ENCODE peak calls at places on chromosomes 13 and 19, in ten cellular contexts. One of them, this sample, is unnamed.

GRCh38 chr13:58869566-58869965 is 1238.0 kb downstream of the PCDH17 start:
- DNase-seq in dorsolateral prefrontal cortex: no peak
- DNase-seq in left ventricle myocardium inferior: no peak
- DNase-seq in tibial nerve: no peak
- DNase-seq in choroid plexus epithelial cell: no peak
- DNase-seq in AG10803: no peak
- DNase-seq in Caco-2: peak; percentile 26
- DNase-seq in cardiac fibroblast: no peak
- DNase-seq in upper lobe of right lung: no peak
- DNase-seq in K562: no peak
- DNase-seq in this sample: no peak

GRCh38 chr19:45250832-45251451 is at the start of gene MARK4:
- DNase-seq in Caco-2: peak; percentile 63
- DNase-seq in choroid plexus epithelial cell: peak; percentile 46
- DNase-seq in K562: peak; percentile 74
- DNase-seq in cardiac fibroblast: peak; percentile 71
- DNase-seq in tibial nerve: no peak
- DNase-seq in dorsolateral prefrontal cortex: peak; percentile 49
- DNase-seq in left ventricle myocardium inferior: peak; percentile 52
- DNase-seq in upper lobe of right lung: peak; percentile 78
- DNase-seq in AG10803: peak; percentile 46
- DNase-seq in this sample: no peak

GRCh38 chr13:95800455-95800854 is 123.5 kb downstream of the DNAJC3 start:
- DNase-seq in AG10803: no peak
- DNase-seq in cardiac fibroblast: no peak
- DNase-seq in choroid plexus epithelial cell: no peak
- DNase-seq in Caco-2: no peak
- DNase-seq in upper lobe of right lung: no peak
- DNase-seq in left ventricle myocardium inferior: no peak
- DNase-seq in tibial nerve: no peak
- DNase-seq in dorsolateral prefrontal cortex: no peak
- DNase-seq in K562: no peak
- DNase-seq in this sample: no peak

GRCh38 chr13:41059466-41059865 is 1.8 kb upstream of the WBP4 start:
- DNase-seq in choroid plexus epithelial cell: peak; percentile 31
- DNase-seq in cardiac fibroblast: peak; percentile 10
- DNase-seq in AG10803: peak; percentile 20
- DNase-seq in tibial nerve: no peak
- DNase-seq in left ventricle myocardium inferior: no peak
- DNase-seq in dorsolateral prefrontal cortex: no peak
- DNase-seq in K562: no peak
- DNase-seq in Caco-2: no peak
- DNase-seq in upper lobe of right lung: no peak
- DNase-seq in this sample: no peak

GRCh38 chr13:66402071-66402470 is 828.1 kb downstream of the PCDH9 start:
- DNase-seq in dorsolateral prefrontal cortex: no peak
- DNase-seq in Caco-2: no peak
- DNase-seq in AG10803: no peak
- DNase-seq in tibial nerve: no peak
- DNase-seq in choroid plexus epithelial cell: peak; percentile 55
- DNase-seq in K562: no peak
- DNase-seq in left ventricle myocardium inferior: no peak
- DNase-seq in cardiac fibroblast: peak; percentile 4
- DNase-seq in upper lobe of right lung: no peak
- DNase-seq in this sample: no peak

GRCh38 chr13:26025196-26025595 is 26.6 kb downstream of the SHISA2 start:
- DNase-seq in Caco-2: no peak
- DNase-seq in dorsolateral prefrontal cortex: no peak
- DNase-seq in upper lobe of right lung: no peak
- DNase-seq in left ventricle myocardium inferior: no peak
- DNase-seq in AG10803: no peak
- DNase-seq in choroid plexus epithelial cell: no peak
- DNase-seq in K562: no peak
- DNase-seq in tibial nerve: no peak
- DNase-seq in cardiac fibroblast: no peak
- DNase-seq in this sample: no peak

GRCh38 chr19:50290775-50291174 is 38.4 kb downstream of the KCNC3 start:
- DNase-seq in AG10803: no peak
- DNase-seq in upper lobe of right lung: peak; percentile 35
- DNase-seq in cardiac fibroblast: no peak
- DNase-seq in Caco-2: no peak
- DNase-seq in tibial nerve: no peak
- DNase-seq in choroid plexus epithelial cell: no peak
- DNase-seq in dorsolateral prefrontal cortex: no peak
- DNase-seq in left ventricle myocardium inferior: no peak
- DNase-seq in K562: no peak
- DNase-seq in this sample: no peak

GRCh38 chr13:47256618-47257017 is 359.8 kb upstream of the HTR2A start:
- DNase-seq in K562: no peak
- DNase-seq in cardiac fibroblast: peak; percentile 75
- DNase-seq in tibial nerve: no peak
- DNase-seq in dorsolateral prefrontal cortex: no peak
- DNase-seq in upper lobe of right lung: no peak
- DNase-seq in left ventricle myocardium inferior: no peak
- DNase-seq in Caco-2: no peak
- DNase-seq in AG10803: peak; percentile 85
- DNase-seq in choroid plexus epithelial cell: peak; percentile 23
- DNase-seq in this sample: peak; percentile 42

GRCh38 chr13:29507356-29507755 is 88.1 kb downstream of the SLC7A1 start:
- DNase-seq in tibial nerve: no peak
- DNase-seq in cardiac fibroblast: no peak
- DNase-seq in K562: no peak
- DNase-seq in AG10803: peak; percentile 53
- DNase-seq in Caco-2: no peak
- DNase-seq in choroid plexus epithelial cell: no peak
- DNase-seq in left ventricle myocardium inferior: no peak
- DNase-seq in dorsolateral prefrontal cortex: peak; percentile 45
- DNase-seq in upper lobe of right lung: peak; percentile 46
- DNase-seq in this sample: no peak

GRCh38 chr19:43610493-43610892 is 1.4 kb upstream of the SRRM5 start:
- DNase-seq in cardiac fibroblast: no peak
- DNase-seq in K562: no peak
- DNase-seq in Caco-2: no peak
- DNase-seq in upper lobe of right lung: no peak
- DNase-seq in AG10803: no peak
- DNase-seq in left ventricle myocardium inferior: no peak
- DNase-seq in choroid plexus epithelial cell: peak; percentile 62
- DNase-seq in tibial nerve: no peak
- DNase-seq in dorsolateral prefrontal cortex: no peak
- DNase-seq in this sample: no peak

GRCh38 chr19:1254530-1255185 is 6.3 kb downstream of the MIDN start:
- DNase-seq in AG10803: no peak
- DNase-seq in dorsolateral prefrontal cortex: no peak
- DNase-seq in choroid plexus epithelial cell: no peak
- DNase-seq in left ventricle myocardium inferior: no peak
- DNase-seq in K562: no peak
- DNase-seq in cardiac fibroblast: no peak
- DNase-seq in Caco-2: no peak
- DNase-seq in upper lobe of right lung: no peak
- DNase-seq in tibial nerve: no peak
- DNase-seq in this sample: no peak

GRCh38 chr19:1253514-1254080 is 5.2 kb downstream of the MIDN start:
- DNase-seq in left ventricle myocardium inferior: no peak
- DNase-seq in dorsolateral prefrontal cortex: no peak
- DNase-seq in cardiac fibroblast: no peak
- DNase-seq in Caco-2: peak; percentile 95
- DNase-seq in upper lobe of right lung: peak; percentile 74
- DNase-seq in tibial nerve: no peak
- DNase-seq in choroid plexus epithelial cell: peak; percentile 94
- DNase-seq in K562: peak; percentile 77
- DNase-seq in AG10803: peak; percentile 83
- DNase-seq in this sample: no peak

GRCh38 chr19:1255186-1256161 is 7.1 kb downstream of the MIDN start:
- DNase-seq in Caco-2: no peak
- DNase-seq in choroid plexus epithelial cell: no peak
- DNase-seq in K562: no peak
- DNase-seq in cardiac fibroblast: no peak
- DNase-seq in dorsolateral prefrontal cortex: no peak
- DNase-seq in upper lobe of right lung: no peak
- DNase-seq in tibial nerve: no peak
- DNase-seq in AG10803: no peak
- DNase-seq in left ventricle myocardium inferior: no peak
- DNase-seq in this sample: no peak

GRCh38 chr19:1252818-1253513 is 4.6 kb downstream of the MIDN start:
- DNase-seq in upper lobe of right lung: peak; percentile 97
- DNase-seq in cardiac fibroblast: peak; percentile 99
- DNase-seq in dorsolateral prefrontal cortex: no peak
- DNase-seq in left ventricle myocardium inferior: peak; percentile 91
- DNase-seq in tibial nerve: peak; percentile 88
- DNase-seq in AG10803: peak; percentile 99
- DNase-seq in choroid plexus epithelial cell: peak; percentile 99
- DNase-seq in Caco-2: no peak
- DNase-seq in K562: peak; percentile 88
- DNase-seq in this sample: peak; percentile 92

DNA sequence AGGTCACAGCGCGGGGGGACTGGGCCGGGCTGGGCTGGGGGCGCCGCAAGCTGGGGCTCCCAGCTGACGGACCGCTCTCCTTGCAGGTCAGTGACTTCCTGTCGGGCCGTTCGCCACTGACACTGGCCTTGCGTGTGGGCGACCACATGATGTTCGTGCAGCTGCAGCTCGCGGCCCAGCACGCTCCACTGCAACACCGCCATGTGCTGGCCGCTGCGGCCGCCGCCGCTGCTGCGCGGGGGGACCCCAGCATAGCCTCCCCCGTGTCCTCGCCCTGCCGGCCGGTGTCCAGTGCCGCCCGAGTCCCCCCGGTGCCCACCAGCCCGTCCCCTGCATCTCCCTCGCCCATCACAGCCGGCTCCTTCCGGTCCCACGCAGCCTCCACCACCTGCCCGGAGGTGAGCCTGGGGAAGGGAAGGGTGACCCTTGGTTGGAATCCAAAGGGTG is 5.7 kb downstream of the MIDN start:
- DNase-seq in cardiac fibroblast: no peak
- DNase-seq in choroid plexus epithelial cell: peak; percentile 35
- DNase-seq in Caco-2: no peak
- DNase-seq in left ventricle myocardium inferior: no peak
- DNase-seq in tibial nerve: no peak
- DNase-seq in upper lobe of right lung: peak; percentile 76
- DNase-seq in AG10803: no peak
- DNase-seq in K562: no peak
- DNase-seq in dorsolateral prefrontal cortex: no peak
- DNase-seq in this sample: no peak
- H3K4me3 ChIP-seq in cardiac fibroblast: peak overlapping the region; percentile 67
- H3K4me3 ChIP-seq in choroid plexus epithelial cell: peak overlapping the region; percentile 78
- H3K4me3 ChIP-seq in Caco-2: peak overlapping the region; percentile 1
- H3K4me3 ChIP-seq in left ventricle myocardium inferior: peak overlapping the region; percentile 93
- H3K4me3 ChIP-seq in tibial nerve: no peak overlapping the region
- H3K4me3 ChIP-seq in upper lobe of right lung: peak overlapping the region; percentile 81
- H3K4me3 ChIP-seq in AG10803: peak overlapping the region; percentile 88
- H3K4me3 ChIP-seq in K562: no peak overlapping the region
- H3K4me3 ChIP-seq in dorsolateral prefrontal cortex: peak overlapping the region; percentile 81
- H3K4me3 ChIP-seq in this sample: peak overlapping the region; percentile 86

GRCh38 chr13:45615501-45616101 is at the start of gene ERICH6B:
- DNase-seq in dorsolateral prefrontal cortex: peak; percentile 13
- DNase-seq in cardiac fibroblast: peak; percentile 37
- DNase-seq in tibial nerve: no peak
- DNase-seq in choroid plexus epithelial cell: peak; percentile 42
- DNase-seq in left ventricle myocardium inferior: peak; percentile 19
- DNase-seq in Caco-2: peak; percentile 46
- DNase-seq in K562: peak; percentile 1
- DNase-seq in AG10803: no peak
- DNase-seq in upper lobe of right lung: no peak
- DNase-seq in this sample: no peak
- TF ChIP-seq CTCF in dorsolateral prefrontal cortex: no peak
- TF ChIP-seq CTCF in cardiac fibroblast: no peak
- TF ChIP-seq CTCF in tibial nerve: no peak
- TF ChIP-seq CTCF in choroid plexus epithelial cell: no peak
- TF ChIP-seq CTCF in left ventricle myocardium inferior: no peak
- TF ChIP-seq CTCF in Caco-2: no peak
- TF ChIP-seq CTCF in K562: no peak
- TF ChIP-seq CTCF in AG10803: no peak
- TF ChIP-seq CTCF in upper lobe of right lung: no peak
- TF ChIP-seq CTCF in this sample: no peak

DNA sequence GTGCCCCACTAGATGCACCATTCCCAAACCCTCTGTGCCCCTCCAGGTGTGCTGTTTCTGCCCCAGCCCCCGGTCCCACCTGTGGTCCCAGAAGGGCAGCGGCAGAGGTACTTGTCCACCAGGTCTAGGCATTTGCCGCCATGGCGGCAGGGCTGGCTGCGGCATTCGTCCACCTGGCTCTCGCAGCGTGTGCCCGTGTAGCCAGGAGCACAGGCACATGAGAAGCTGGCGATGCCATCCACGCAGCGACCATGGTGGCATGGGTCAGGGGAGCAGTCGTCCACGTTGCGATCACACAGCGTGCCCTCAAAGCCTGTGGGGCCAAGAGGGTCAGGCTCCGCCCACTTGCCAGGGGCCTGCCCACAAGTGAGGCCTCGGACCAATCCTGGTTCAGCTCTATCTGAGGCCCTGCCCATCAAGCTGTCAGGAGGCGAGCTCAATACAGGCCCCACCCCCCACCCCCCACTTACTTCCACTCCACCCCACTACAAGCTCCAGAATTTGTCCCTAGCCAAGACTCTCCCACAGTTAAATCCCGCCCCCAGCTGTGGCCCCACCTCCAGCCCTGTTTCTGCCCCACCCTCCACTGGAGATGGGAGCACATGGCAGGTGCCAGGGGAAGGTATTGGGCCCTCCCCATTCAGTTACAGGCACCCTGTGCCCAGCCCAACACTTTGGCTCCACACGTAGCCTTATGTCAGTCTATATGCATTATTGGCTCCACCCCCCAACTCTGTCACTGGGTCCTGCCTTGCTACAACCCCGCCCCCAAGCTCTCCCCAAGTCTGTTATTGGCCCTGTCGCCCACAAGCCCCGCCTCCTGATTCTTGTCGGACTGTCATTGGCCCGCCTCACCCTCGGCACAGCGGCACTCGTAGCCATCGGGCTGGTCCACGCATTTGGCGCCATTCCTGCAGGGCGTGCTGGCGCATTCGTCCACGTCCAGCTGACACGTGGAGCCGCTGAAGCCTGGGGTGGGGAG is 13.5 kb downstream of the NOTCH3 start:
- DNase-seq in upper lobe of right lung: no peak
- DNase-seq in AG10803: no peak
- DNase-seq in dorsolateral prefrontal cortex: no peak
- DNase-seq in Caco-2: peak; percentile 32
- DNase-seq in K562: peak; percentile 64
- DNase-seq in tibial nerve: no peak
- DNase-seq in choroid plexus epithelial cell: no peak
- DNase-seq in cardiac fibroblast: no peak
- DNase-seq in left ventricle myocardium inferior: no peak
- DNase-seq in this sample: no peak
- H3K4me3 ChIP-seq in upper lobe of right lung: no peak overlapping the region
- H3K4me3 ChIP-seq in AG10803: no peak overlapping the region
- H3K4me3 ChIP-seq in dorsolateral prefrontal cortex: no peak overlapping the region
- H3K4me3 ChIP-seq in Caco-2: no peak overlapping the region
- H3K4me3 ChIP-seq in K562: no peak overlapping the region
- H3K4me3 ChIP-seq in tibial nerve: no peak overlapping the region
- H3K4me3 ChIP-seq in choroid plexus epithelial cell: no peak overlapping the region
- H3K4me3 ChIP-seq in cardiac fibroblast: no peak overlapping the region
- H3K4me3 ChIP-seq in left ventricle myocardium inferior: no peak overlapping the region
- H3K4me3 ChIP-seq in this sample: no peak overlapping the region

DNA sequence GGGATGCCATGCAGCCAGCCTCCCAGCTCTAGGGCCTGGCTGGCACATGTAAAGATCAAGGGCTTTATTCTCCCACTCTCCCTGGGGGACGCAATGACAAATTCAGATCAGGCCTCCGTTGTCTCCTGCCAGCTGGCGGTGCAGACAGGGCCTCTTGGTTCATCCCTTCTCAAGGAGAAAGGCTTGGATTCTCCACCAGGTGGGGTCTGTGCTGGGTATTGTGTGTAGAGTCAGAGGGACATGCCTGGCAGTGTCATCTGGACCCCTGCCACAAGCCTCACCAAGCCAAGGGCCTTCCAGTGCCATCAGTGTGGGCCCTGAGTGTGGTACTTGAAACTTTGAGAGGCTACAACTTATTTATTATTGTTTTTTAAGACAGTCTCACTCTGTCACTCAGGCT is 8.4 kb upstream of the PTPRS start:
- DNase-seq in left ventricle myocardium inferior: no peak
- DNase-seq in tibial nerve: no peak
- DNase-seq in Caco-2: peak; percentile 29
- DNase-seq in choroid plexus epithelial cell: no peak
- DNase-seq in AG10803: no peak
- DNase-seq in cardiac fibroblast: no peak
- DNase-seq in dorsolateral prefrontal cortex: no peak
- DNase-seq in K562: no peak
- DNase-seq in upper lobe of right lung: no peak
- DNase-seq in this sample: no peak
- TF ChIP-seq CTCF in left ventricle myocardium inferior: no peak
- TF ChIP-seq CTCF in tibial nerve: no peak
- TF ChIP-seq CTCF in Caco-2: peak; percentile 17
- TF ChIP-seq CTCF in choroid plexus epithelial cell: peak; percentile 24
- TF ChIP-seq CTCF in AG10803: no peak
- TF ChIP-seq CTCF in cardiac fibroblast: no peak
- TF ChIP-seq CTCF in dorsolateral prefrontal cortex: no peak
- TF ChIP-seq CTCF in K562: peak; percentile 21
- TF ChIP-seq CTCF in upper lobe of right lung: no peak
- TF ChIP-seq CTCF in this sample: no peak